ENCODE peak calls at places on chromosome 15, in five cellular contexts. One of them, this sample, is unnamed. For H3K9me3, the result is how much of the 10 kb centered on the place peaks cover.

GRCh38 chr15:69593981-69594966 is 141.7 kb downstream of the RPLP1 start:
- DNase-seq in left lung: peak
- DNase-seq in CD4-positive, alpha-beta memory T cell: no peak
- DNase-seq in lower lobe of right lung: peak
- DNase-seq in CD8-positive, alpha-beta memory T cell: no peak
- DNase-seq in this sample: no peak

GRCh38 chr15:52790166-52790708 is at the start of gene ONECUT1:
- DNase-seq in left lung: no peak
- DNase-seq in CD4-positive, alpha-beta memory T cell: peak
- DNase-seq in lower lobe of right lung: peak
- DNase-seq in CD8-positive, alpha-beta memory T cell: peak
- DNase-seq in this sample: peak

GRCh38 chr15:33209575-33210519 is 15.3 kb upstream of the FMN1 start:
- DNase-seq in CD8-positive, alpha-beta memory T cell: no peak
- DNase-seq in left lung: no peak
- DNase-seq in CD4-positive, alpha-beta memory T cell: no peak
- DNase-seq in lower lobe of right lung: no peak
- DNase-seq in this sample: no peak

GRCh38 chr15:85760049-85760448 is 34.7 kb downstream of the KLHL25 start:
- DNase-seq in CD4-positive, alpha-beta memory T cell: no peak
- DNase-seq in CD8-positive, alpha-beta memory T cell: no peak
- DNase-seq in left lung: peak
- DNase-seq in lower lobe of right lung: no peak
- DNase-seq in this sample: no peak

GRCh38 chr15:48802867-48803266 is 8.0 kb downstream of the CEP152 start:
- DNase-seq in CD8-positive, alpha-beta memory T cell: no peak
- DNase-seq in left lung: no peak
- DNase-seq in lower lobe of right lung: no peak
- DNase-seq in CD4-positive, alpha-beta memory T cell: no peak
- DNase-seq in this sample: no peak

GRCh38 chr15:31487811-31488436 is 161.3 kb downstream of the KLF13 start:
- DNase-seq in CD8-positive, alpha-beta memory T cell: no peak
- DNase-seq in left lung: no peak
- DNase-seq in CD4-positive, alpha-beta memory T cell: no peak
- DNase-seq in lower lobe of right lung: no peak
- DNase-seq in this sample: no peak

GRCh38 chr15:41102854-41103253 is 13.2 kb downstream of the INO80 start:
- DNase-seq in CD8-positive, alpha-beta memory T cell: no peak
- DNase-seq in lower lobe of right lung: no peak
- DNase-seq in left lung: no peak
- DNase-seq in CD4-positive, alpha-beta memory T cell: no peak
- DNase-seq in this sample: no peak

GRCh38 chr15:98548172-98548971 is 100.0 kb upstream of the IGF1R start:
- DNase-seq in CD4-positive, alpha-beta memory T cell: no peak
- DNase-seq in CD8-positive, alpha-beta memory T cell: no peak
- DNase-seq in left lung: peak
- DNase-seq in lower lobe of right lung: peak
- DNase-seq in this sample: no peak

GRCh38 chr15:48823237-48823636 is 12.4 kb upstream of the CEP152 start:
- DNase-seq in left lung: no peak
- DNase-seq in CD4-positive, alpha-beta memory T cell: no peak
- DNase-seq in lower lobe of right lung: no peak
- DNase-seq in CD8-positive, alpha-beta memory T cell: no peak
- DNase-seq in this sample: no peak

GRCh38 chr15:89812126-89812846 is 2.4 kb downstream of the ANPEP start:
- DNase-seq in left lung: peak
- DNase-seq in CD8-positive, alpha-beta memory T cell: no peak
- DNase-seq in lower lobe of right lung: peak
- DNase-seq in CD4-positive, alpha-beta memory T cell: no peak
- DNase-seq in this sample: no peak

GRCh38 chr15:70199124-70199482 is 101.4 kb upstream of the TLE3 start:
- DNase-seq in left lung: no peak
- DNase-seq in CD4-positive, alpha-beta memory T cell: no peak
- DNase-seq in lower lobe of right lung: no peak
- DNase-seq in CD8-positive, alpha-beta memory T cell: no peak
- DNase-seq in this sample: no peak

GRCh38 chr15:70034596-70034995 is 63.1 kb downstream of the TLE3 start:
- DNase-seq in left lung: no peak
- DNase-seq in lower lobe of right lung: no peak
- DNase-seq in CD8-positive, alpha-beta memory T cell: no peak
- DNase-seq in CD4-positive, alpha-beta memory T cell: no peak
- DNase-seq in this sample: no peak

GRCh38 chr15:37219211-37219701 is 118.9 kb upstream of the MEIS2 start:
- DNase-seq in CD4-positive, alpha-beta memory T cell: no peak
- DNase-seq in lower lobe of right lung: no peak
- DNase-seq in left lung: no peak
- DNase-seq in CD8-positive, alpha-beta memory T cell: no peak
- DNase-seq in this sample: no peak

GRCh38 chr15:59376735-59377134 is 4.1 kb upstream of the MYO1E start:
- DNase-seq in left lung: no peak
- DNase-seq in CD8-positive, alpha-beta memory T cell: no peak
- DNase-seq in CD4-positive, alpha-beta memory T cell: no peak
- DNase-seq in lower lobe of right lung: no peak
- DNase-seq in this sample: no peak

GRCh38 chr15:70362350-70362749 is 264.6 kb upstream of the TLE3 start:
- DNase-seq in CD8-positive, alpha-beta memory T cell: no peak
- DNase-seq in lower lobe of right lung: no peak
- DNase-seq in CD4-positive, alpha-beta memory T cell: no peak
- DNase-seq in left lung: peak
- DNase-seq in this sample: no peak

GRCh38 chr15:89575656-89576416 is 567 bp downstream of the TICRR start:
- DNase-seq in CD8-positive, alpha-beta memory T cell: peak
- DNase-seq in lower lobe of right lung: no peak
- DNase-seq in left lung: peak
- DNase-seq in CD4-positive, alpha-beta memory T cell: no peak
- DNase-seq in this sample: no peak

GRCh38 chr15:70088887-70089691 is 8.6 kb downstream of the TLE3 start:
- DNase-seq in CD4-positive, alpha-beta memory T cell: no peak
- DNase-seq in lower lobe of right lung: no peak
- DNase-seq in left lung: no peak
- DNase-seq in CD8-positive, alpha-beta memory T cell: peak
- DNase-seq in this sample: no peak

GRCh38 chr15:50119063-50119700 is at the start of gene ATP8B4:
- DNase-seq in CD8-positive, alpha-beta memory T cell: no peak
- DNase-seq in left lung: no peak
- DNase-seq in CD4-positive, alpha-beta memory T cell: no peak
- DNase-seq in lower lobe of right lung: no peak
- DNase-seq in this sample: no peak

GRCh38 chr15:59892995-59893394 is 111.1 kb upstream of the FOXB1 start:
- DNase-seq in CD8-positive, alpha-beta memory T cell: no peak
- DNase-seq in CD4-positive, alpha-beta memory T cell: no peak
- DNase-seq in lower lobe of right lung: no peak
- DNase-seq in left lung: no peak
- DNase-seq in this sample: no peak

GRCh38 chr15:69718445-69718844 is 265.8 kb downstream of the RPLP1 start:
- DNase-seq in CD4-positive, alpha-beta memory T cell: no peak
- DNase-seq in left lung: no peak
- DNase-seq in lower lobe of right lung: no peak
- DNase-seq in CD8-positive, alpha-beta memory T cell: no peak
- DNase-seq in this sample: no peak

GRCh38 chr15:52709172-52709979 is 30.2 kb upstream of the ATOSA start:
- DNase-seq in lower lobe of right lung: no peak
- DNase-seq in CD4-positive, alpha-beta memory T cell: no peak
- DNase-seq in left lung: no peak
- DNase-seq in CD8-positive, alpha-beta memory T cell: no peak
- DNase-seq in this sample: no peak

GRCh38 chr15:66663664-66664063 is 38.4 kb upstream of the SMAD6 start:
- DNase-seq in CD8-positive, alpha-beta memory T cell: no peak
- DNase-seq in left lung: no peak
- DNase-seq in lower lobe of right lung: no peak
- DNase-seq in CD4-positive, alpha-beta memory T cell: no peak
- DNase-seq in this sample: no peak

GRCh38 chr15:66830358-66830757 is 128.3 kb downstream of the SMAD6 start:
- DNase-seq in lower lobe of right lung: no peak
- DNase-seq in CD4-positive, alpha-beta memory T cell: no peak
- DNase-seq in left lung: peak
- DNase-seq in CD8-positive, alpha-beta memory T cell: no peak
- DNase-seq in this sample: no peak

GRCh38 chr15:100966997-100967396 is 47.8 kb downstream of the LRRK1 start:
- DNase-seq in lower lobe of right lung: no peak
- DNase-seq in left lung: no peak
- DNase-seq in CD4-positive, alpha-beta memory T cell: no peak
- DNase-seq in CD8-positive, alpha-beta memory T cell: no peak
- DNase-seq in this sample: no peak

GRCh38 chr15:39823634-39824033 is 41.0 kb upstream of the FSIP1 start:
- DNase-seq in CD8-positive, alpha-beta memory T cell: no peak
- DNase-seq in lower lobe of right lung: no peak
- DNase-seq in CD4-positive, alpha-beta memory T cell: no peak
- DNase-seq in left lung: no peak
- DNase-seq in this sample: no peak

GRCh38 chr15:69134841-69135240 is 25.6 kb upstream of the GLCE start:
- DNase-seq in left lung: no peak
- DNase-seq in CD4-positive, alpha-beta memory T cell: no peak
- DNase-seq in lower lobe of right lung: no peak
- DNase-seq in CD8-positive, alpha-beta memory T cell: no peak
- DNase-seq in this sample: no peak

GRCh38 chr15:74817370-74817737 is 4.7 kb downstream of the LMAN1L start:
- DNase-seq in lower lobe of right lung: no peak
- DNase-seq in CD8-positive, alpha-beta memory T cell: no peak
- DNase-seq in CD4-positive, alpha-beta memory T cell: no peak
- DNase-seq in left lung: no peak
- DNase-seq in this sample: no peak

GRCh38 chr15:80059786-80060489 is 462 bp downstream of the ZFAND6 start:
- DNase-seq in CD8-positive, alpha-beta memory T cell: no peak
- DNase-seq in CD4-positive, alpha-beta memory T cell: peak
- DNase-seq in left lung: no peak
- DNase-seq in lower lobe of right lung: peak
- DNase-seq in this sample: no peak

GRCh38 chr15:39549912-39550311 is 31.0 kb upstream of the THBS1 start:
- DNase-seq in CD8-positive, alpha-beta memory T cell: no peak
- DNase-seq in CD4-positive, alpha-beta memory T cell: no peak
- DNase-seq in lower lobe of right lung: no peak
- DNase-seq in left lung: no peak
- DNase-seq in this sample: no peak

GRCh38 chr15:100762913-100763627 is 116.6 kb upstream of the ALDH1A3 start:
- DNase-seq in lower lobe of right lung: no peak
- DNase-seq in CD4-positive, alpha-beta memory T cell: no peak
- DNase-seq in left lung: peak
- DNase-seq in CD8-positive, alpha-beta memory T cell: no peak
- DNase-seq in this sample: no peak

GRCh38 chr15:101262551-101262950 is 10.7 kb upstream of the CHSY1 start:
- DNase-seq in left lung: no peak
- DNase-seq in lower lobe of right lung: no peak
- DNase-seq in CD4-positive, alpha-beta memory T cell: no peak
- DNase-seq in CD8-positive, alpha-beta memory T cell: no peak
- DNase-seq in this sample: no peak

GRCh38 chr15:95733931-95734330 is 596.6 kb upstream of the NR2F2 start:
- DNase-seq in lower lobe of right lung: no peak
- DNase-seq in left lung: no peak
- DNase-seq in CD4-positive, alpha-beta memory T cell: no peak
- DNase-seq in CD8-positive, alpha-beta memory T cell: no peak
- DNase-seq in this sample: no peak
- H3K9me3 ChIP-seq in lower lobe of right lung: under half
- H3K9me3 ChIP-seq in left lung: under half
- H3K9me3 ChIP-seq in CD4-positive, alpha-beta memory T cell: under half
- H3K9me3 ChIP-seq in CD8-positive, alpha-beta memory T cell: under half
- H3K9me3 ChIP-seq in this sample: under half

DNA sequence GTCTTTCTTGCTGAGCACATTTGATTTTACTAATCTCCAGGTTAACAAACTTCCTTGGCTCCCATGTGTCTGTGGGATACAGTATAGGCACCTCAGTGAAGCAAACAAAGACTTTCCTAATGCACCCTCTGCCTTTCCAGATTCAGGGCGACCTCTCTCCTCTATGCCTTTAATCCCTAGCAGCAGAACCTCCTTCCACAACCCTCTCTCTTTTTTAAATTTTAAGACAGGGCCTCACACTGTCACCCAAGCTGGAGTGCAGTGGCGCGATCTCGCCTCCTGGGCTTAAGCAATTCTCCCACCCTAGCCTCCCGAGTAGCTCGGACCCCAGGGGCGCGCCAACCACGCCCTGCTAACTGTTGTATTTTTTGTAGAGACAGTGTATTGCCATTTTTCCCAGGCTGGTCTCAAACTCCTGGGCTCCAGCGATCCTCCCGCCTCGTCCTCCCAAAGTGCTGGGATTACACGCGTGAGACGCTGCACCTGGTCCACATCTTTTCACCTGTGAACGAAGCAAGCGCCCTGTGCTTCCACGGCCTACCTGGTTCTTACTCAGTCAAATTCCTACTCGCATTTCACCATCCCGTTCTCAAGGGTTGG is 1.7 kb upstream of the HACD3 start:
- DNase-seq in CD4-positive, alpha-beta memory T cell: no peak
- DNase-seq in CD8-positive, alpha-beta memory T cell: no peak
- DNase-seq in left lung: no peak
- DNase-seq in lower lobe of right lung: no peak
- DNase-seq in this sample: no peak
- H3K9me3 ChIP-seq in CD4-positive, alpha-beta memory T cell: under half
- H3K9me3 ChIP-seq in CD8-positive, alpha-beta memory T cell: under half
- H3K9me3 ChIP-seq in left lung: under half
- H3K9me3 ChIP-seq in lower lobe of right lung: under half
- H3K9me3 ChIP-seq in this sample: under half

GRCh38 chr15:25058080-25058785 is 103.4 kb downstream of the SNRPN start:
- DNase-seq in CD8-positive, alpha-beta memory T cell: peak
- DNase-seq in CD4-positive, alpha-beta memory T cell: no peak
- DNase-seq in lower lobe of right lung: peak
- DNase-seq in left lung: no peak
- DNase-seq in this sample: no peak
- H3K9me3 ChIP-seq in CD8-positive, alpha-beta memory T cell: half or more
- H3K9me3 ChIP-seq in CD4-positive, alpha-beta memory T cell: half or more
- H3K9me3 ChIP-seq in lower lobe of right lung: half or more
- H3K9me3 ChIP-seq in left lung: half or more
- H3K9me3 ChIP-seq in this sample: half or more

GRCh38 chr15:47753591-47753990 is 36.3 kb downstream of the SEMA6D start:
- DNase-seq in CD8-positive, alpha-beta memory T cell: no peak
- DNase-seq in CD4-positive, alpha-beta memory T cell: no peak
- DNase-seq in lower lobe of right lung: no peak
- DNase-seq in left lung: no peak
- DNase-seq in this sample: no peak
- H3K9me3 ChIP-seq in CD8-positive, alpha-beta memory T cell: under half
- H3K9me3 ChIP-seq in CD4-positive, alpha-beta memory T cell: under half
- H3K9me3 ChIP-seq in lower lobe of right lung: under half
- H3K9me3 ChIP-seq in left lung: under half
- H3K9me3 ChIP-seq in this sample: under half

GRCh38 chr15:76181705-76182107 is 121.9 kb downstream of the TMEM266 start:
- DNase-seq in lower lobe of right lung: no peak
- DNase-seq in CD8-positive, alpha-beta memory T cell: no peak
- DNase-seq in left lung: no peak
- DNase-seq in CD4-positive, alpha-beta memory T cell: no peak
- DNase-seq in this sample: no peak
- H3K9me3 ChIP-seq in lower lobe of right lung: under half
- H3K9me3 ChIP-seq in CD8-positive, alpha-beta memory T cell: under half
- H3K9me3 ChIP-seq in left lung: under half
- H3K9me3 ChIP-seq in CD4-positive, alpha-beta memory T cell: under half
- H3K9me3 ChIP-seq in this sample: under half

GRCh38 chr15:83166218-83166617 is 41.4 kb downstream of the HDGFL3 start:
- DNase-seq in CD8-positive, alpha-beta memory T cell: no peak
- DNase-seq in left lung: no peak
- DNase-seq in lower lobe of right lung: no peak
- DNase-seq in CD4-positive, alpha-beta memory T cell: no peak
- DNase-seq in this sample: no peak
- H3K9me3 ChIP-seq in CD8-positive, alpha-beta memory T cell: under half
- H3K9me3 ChIP-seq in left lung: under half
- H3K9me3 ChIP-seq in lower lobe of right lung: under half
- H3K9me3 ChIP-seq in CD4-positive, alpha-beta memory T cell: under half
- H3K9me3 ChIP-seq in this sample: under half

This sample was measured in T-helper 17 cell.